ENCODE peak calls at places on chromosome 16, in four cellular contexts. C is K562, D is SK-N-SH, L is H1. O is an unnamed sample.

GRCh38 chr16:23724438-23725131 is 11.6 kb upstream of the ERN2 start:
- DNase-seq in C (no peak), D (no peak), L (no peak), O (no peak)

GRCh38 chr16:51592013-51592501 is 441.0 kb upstream of the SALL1 start:
- DNase-seq in C (no peak), D (no peak), L (no peak), O (no peak)

GRCh38 chr16:66906916-66907836 is 11.5 kb downstream of the CDH16 start:
- DNase-seq in C (no peak), D (peak), L (no peak), O (no peak)

GRCh38 chr16:3282103-3282746 is 1.1 kb upstream of the ZNF263 start:
- DNase-seq in C (peak), D (peak), L (no peak), O (peak)

GRCh38 chr16:23132921-23133532 is 16.2 kb downstream of the USP31 start:
- DNase-seq in C (no peak), D (no peak), L (no peak), O (no peak)

GRCh38 chr16:75293173-75293572 is 41.7 kb upstream of the BCAR1 start:
- DNase-seq in C (no peak), D (no peak), L (no peak), O (no peak)

GRCh38 chr16:30490210-30490609 is 17.7 kb downstream of the ITGAL start:
- DNase-seq in C (no peak), D (no peak), L (no peak), O (no peak)

GRCh38 chr16:96935-97381 is 18.9 kb downstream of the MPG start:
- DNase-seq in C (peak), D (peak), L (peak), O (peak)

GRCh38 chr16:23801387-23801786 is 34.4 kb upstream of the PRKCB start:
- DNase-seq in C (peak), D (peak), L (peak), O (peak)

GRCh38 chr16:65117701-65118448 is 4.0 kb downstream of the CDH11 start:
- DNase-seq in C (peak), D (peak), L (no peak), O (peak)
- TF ChIP-seq TEAD4 in C (no peak), D (no peak), L (no peak), O (no peak)

DNA sequence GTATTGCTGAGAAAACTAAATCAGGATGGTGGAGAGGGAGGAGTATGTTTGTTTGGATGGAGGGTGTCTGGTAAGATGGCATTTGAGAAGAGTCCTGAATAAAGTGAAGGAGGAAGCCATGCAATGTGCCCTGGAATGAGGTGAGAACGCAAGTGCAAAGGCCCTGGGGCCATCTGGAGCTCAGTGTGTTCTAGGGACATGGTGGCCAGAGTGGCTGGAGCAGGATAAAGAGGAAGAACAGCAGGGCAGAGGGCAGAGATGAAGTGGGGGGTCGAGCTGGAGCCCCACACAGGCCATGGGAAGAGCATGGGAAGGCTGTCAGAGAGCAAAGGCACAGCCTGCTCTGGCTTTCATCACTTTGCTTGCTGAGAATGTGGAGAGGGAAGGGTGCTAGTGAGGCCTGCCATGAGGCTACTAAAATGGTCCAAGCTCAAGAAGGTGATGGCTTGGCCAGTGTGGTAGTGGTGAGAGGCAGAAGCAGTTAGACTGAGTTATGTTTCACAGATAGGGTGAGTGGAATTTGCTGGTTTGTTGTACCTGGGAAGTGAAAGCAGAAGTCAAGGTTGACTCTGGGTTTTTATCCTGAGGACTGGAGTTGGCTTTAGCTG is 234.1 kb downstream of the FOXL1 start:
- DNase-seq in C (no peak), D (no peak), L (no peak), O (no peak)
- TF ChIP-seq TEAD4 in C (no peak), D (no peak), L (no peak), O (no peak)

GRCh38 chr16:27899736-27900135 is 163.8 kb downstream of the GSG1L start:
- DNase-seq in C (no peak), D (no peak), L (no peak), O (no peak)
- TF ChIP-seq TEAD4 in C (no peak), D (no peak), L (no peak), O (no peak)

GRCh38 chr16:8402981-8403853 is 187.1 kb downstream of the TMEM114 start:
- DNase-seq in C (no peak), D (no peak), L (no peak), O (no peak)
- TF ChIP-seq TEAD4 in C (no peak), D (no peak), L (no peak), O (no peak)

DNA sequence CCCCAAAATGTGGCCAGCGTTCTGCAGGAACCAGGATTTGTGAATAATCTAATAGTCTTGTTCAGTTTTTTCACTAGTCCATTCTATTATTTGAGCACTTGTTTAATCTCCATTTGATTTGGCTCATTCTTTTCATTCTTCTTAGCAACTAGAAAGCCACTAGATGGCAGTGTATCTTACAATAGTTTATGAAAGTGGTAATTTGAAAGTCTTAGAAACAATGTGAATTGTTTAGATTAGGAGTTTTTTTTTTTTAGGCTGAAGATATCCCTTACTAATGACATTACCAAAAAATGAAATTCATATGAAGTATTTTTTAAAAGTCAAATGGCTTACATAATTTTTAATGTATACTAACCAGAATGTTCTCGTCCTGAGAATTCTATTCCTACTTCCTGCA is 6.7 kb downstream of the ERI2 start:
- DNase-seq in C (peak), D (no peak), L (no peak), O (no peak)
- TF ChIP-seq TEAD4 in C (no peak), D (no peak), L (no peak), O (no peak)

GRCh38 chr16:57266531-57267268 is 17.8 kb downstream of the PLLP start:
- DNase-seq in C (peak), D (peak), L (no peak), O (no peak)
- TF ChIP-seq TEAD4 in C (no peak), D (no peak), L (no peak), O (no peak)

DNA sequence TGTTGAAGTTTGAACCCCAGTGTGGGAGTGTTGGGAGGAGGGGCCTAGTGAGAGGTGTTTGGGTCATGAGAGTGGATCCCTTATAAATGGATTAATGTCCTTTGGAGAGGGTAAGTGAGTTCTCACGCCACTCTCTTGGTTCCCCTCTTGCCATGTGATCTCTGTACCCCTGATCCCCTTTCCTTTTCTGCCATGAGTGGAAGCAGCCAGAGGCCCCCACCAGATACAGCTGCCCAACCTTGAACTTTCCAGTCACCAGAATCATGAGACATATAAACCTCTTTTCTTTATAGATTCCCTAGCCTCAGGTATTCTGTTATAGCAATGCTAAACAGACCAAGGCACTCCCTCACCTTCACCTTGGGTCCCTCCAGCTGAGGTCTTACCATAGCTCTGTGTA is 7.4 kb downstream of the SLC6A2 start:
- DNase-seq in C (no peak), D (no peak), L (no peak), O (no peak)
- TF ChIP-seq TEAD4 in C (no peak), D (no peak), L (no peak), O (no peak)

O was measured in WTC11.